ENCODE peak calls at places on chromosomes 7 and 10, in ten cellular contexts. I is astrocyte of the spinal cord; K is stomach; M is CD8-positive, alpha-beta T cell; C is A549; B is thoracic aorta; O is cardiac fibroblast; N is cardiac muscle cell; S is foreskin keratinocyte; Y is endothelial cell. P is an unnamed sample.

GRCh38 chr7:52708846-52709245 is 326.6 kb upstream of the POM121L12 start:
- DNase-seq in I (no peak), K (no peak), M (no peak), C (no peak), B (no peak), O (no peak), N (no peak), S (no peak), Y (no peak), P (no peak)

GRCh38 chr7:74215921-74216320 is 6.1 kb downstream of the LAT2 start:
- DNase-seq in I (no peak), K (no peak), M (no peak), C (no peak), B (no peak), O (no peak), N (no peak), S (no peak), Y (no peak), P (no peak)

GRCh38 chr7:112357136-112357535 is 93.1 kb upstream of the IFRD1 start:
- DNase-seq in I (no peak), K (no peak), M (no peak), C (no peak), B (no peak), O (no peak), N (peak; percentile 9), S (no peak), Y (no peak), P (no peak)

GRCh38 chr7:141073173-141073640 is 657 bp upstream of the TMEM178B start:
- DNase-seq in I (peak; percentile 54), K (no peak), M (no peak), C (peak; percentile 20), B (no peak), O (peak; percentile 38), N (peak; percentile 90), S (peak; percentile 11), Y (peak; percentile 78), P (peak; percentile 22)

GRCh38 chr10:82254237-82254636 is 379.2 kb downstream of the NRG3 start:
- DNase-seq in I (no peak), K (no peak), M (no peak), C (no peak), B (no peak), O (no peak), N (no peak), S (no peak), Y (no peak), P (no peak)

GRCh38 chr10:12823361-12823760 is 178.2 kb downstream of the CCDC3 start:
- DNase-seq in I (no peak), K (no peak), M (no peak), C (no peak), B (no peak), O (no peak), N (no peak), S (no peak), Y (no peak), P (no peak)

GRCh38 chr7:117132385-117133120 is 179.3 kb downstream of the ST7 start:
- DNase-seq in I (peak; percentile 93), K (no peak), M (no peak), C (peak; percentile 43), B (no peak), O (peak; percentile 97), N (no peak), S (peak; percentile 91), Y (no peak), P (no peak)

GRCh38 chr7:157276731-157277562 is 59.9 kb upstream of the DNAJB6 start:
- DNase-seq in I (peak; percentile 28), K (no peak), M (no peak), C (no peak), B (no peak), O (peak; percentile 67), N (no peak), S (no peak), Y (no peak), P (no peak)

GRCh38 chr10:122348951-122349361 is 25.6 kb upstream of the PLEKHA1 start:
- DNase-seq in I (no peak), K (no peak), M (no peak), C (no peak), B (no peak), O (no peak), N (no peak), S (peak; percentile 7), Y (no peak), P (no peak)

GRCh38 chr7:29106128-29106988 is 40.0 kb downstream of the CPVL start:
- DNase-seq in I (peak; percentile 64), K (peak; percentile 33), M (no peak), C (no peak), B (no peak), O (peak; percentile 79), N (peak; percentile 73), S (peak; percentile 63), Y (peak; percentile 59), P (no peak)

GRCh38 chr10:16436758-16437539 is at the start of gene PTER:
- DNase-seq in I (peak; percentile 80), K (peak; percentile 100), M (peak; percentile 93), C (peak; percentile 71), B (peak; percentile 87), O (peak; percentile 95), N (peak; percentile 94), S (peak; percentile 86), Y (peak; percentile 82), P (peak; percentile 97)

GRCh38 chr10:26292058-26292457 is 75.5 kb downstream of the GAD2 start:
- DNase-seq in I (no peak), K (no peak), M (no peak), C (no peak), B (no peak), O (no peak), N (no peak), S (no peak), Y (no peak), P (no peak)

GRCh38 chr10:122531935-122532334 is 28.6 kb upstream of the DMBT1 start:
- DNase-seq in I (no peak), K (no peak), M (no peak), C (no peak), B (no peak), O (no peak), N (no peak), S (no peak), Y (no peak), P (no peak)

GRCh38 chr10:61021926-61022325 is 77.9 kb upstream of the RHOBTB1 start:
- DNase-seq in I (no peak), K (no peak), M (no peak), C (no peak), B (no peak), O (no peak), N (no peak), S (no peak), Y (no peak), P (no peak)

GRCh38 chr10:118808601-118809371 is 54.0 kb upstream of the CACUL1 start:
- DNase-seq in I (no peak), K (peak; percentile 19), M (no peak), C (no peak), B (no peak), O (no peak), N (no peak), S (no peak), Y (no peak), P (no peak)

GRCh38 chr10:118810796-118811195 is 56.0 kb upstream of the CACUL1 start:
- DNase-seq in I (no peak), K (peak; percentile 10), M (no peak), C (no peak), B (no peak), O (no peak), N (no peak), S (no peak), Y (no peak), P (no peak)

GRCh38 chr10:118807512-118808305 is 52.9 kb upstream of the CACUL1 start:
- DNase-seq in I (no peak), K (peak; percentile 23), M (no peak), C (no peak), B (no peak), O (no peak), N (no peak), S (no peak), Y (no peak), P (no peak)

GRCh38 chr10:118809821-118810220 is 55.1 kb upstream of the CACUL1 start:
- DNase-seq in I (no peak), K (peak; percentile 2), M (no peak), C (no peak), B (no peak), O (no peak), N (no peak), S (no peak), Y (no peak), P (no peak)

DNA sequence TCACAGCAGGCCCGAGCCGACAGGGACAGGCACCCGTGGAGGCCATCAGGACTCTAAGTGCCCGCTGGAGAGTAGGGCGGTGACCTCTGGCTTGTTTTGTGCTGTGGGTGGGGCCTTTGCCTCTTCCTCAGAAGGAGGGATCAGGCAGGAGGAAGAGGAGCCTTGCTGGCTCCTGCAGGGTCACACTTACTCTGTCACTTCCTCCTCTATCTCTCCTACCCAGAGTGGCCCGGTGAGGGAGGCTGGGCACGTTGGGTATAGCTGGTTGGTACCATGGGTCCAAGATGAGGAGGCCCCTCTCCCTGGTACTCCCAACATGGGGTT is 54.6 kb upstream of the CACUL1 start:
- DNase-seq in I (no peak), K (peak; percentile 18), M (no peak), C (no peak), B (no peak), O (no peak), N (no peak), S (no peak), Y (no peak), P (no peak)
- TF ChIP-seq CTCF in I (no peak), K (no peak), M (no peak), C (no peak), B (no peak), O (no peak), N (no peak), S (no peak), Y (no peak), P (no peak)

GRCh38 chr10:68194290-68194689 is 37.6 kb downstream of the ATOH7 start:
- DNase-seq in I (no peak), K (no peak), M (no peak), C (no peak), B (no peak), O (no peak), N (no peak), S (no peak), Y (no peak), P (no peak)
- TF ChIP-seq CTCF in I (no peak), K (no peak), M (no peak), C (no peak), B (no peak), O (no peak), N (no peak), S (no peak), Y (no peak), P (no peak)

GRCh38 chr7:30851651-30852359 is 59.8 kb upstream of the AQP1 start:
- DNase-seq in I (no peak), K (no peak), M (no peak), C (no peak), B (peak; percentile 67), O (no peak), N (no peak), S (no peak), Y (no peak), P (no peak)
- TF ChIP-seq CTCF in I (no peak), K (no peak), M (no peak), C (no peak), B (no peak), O (no peak), N (no peak), S (no peak), Y (no peak), P (no peak)

DNA sequence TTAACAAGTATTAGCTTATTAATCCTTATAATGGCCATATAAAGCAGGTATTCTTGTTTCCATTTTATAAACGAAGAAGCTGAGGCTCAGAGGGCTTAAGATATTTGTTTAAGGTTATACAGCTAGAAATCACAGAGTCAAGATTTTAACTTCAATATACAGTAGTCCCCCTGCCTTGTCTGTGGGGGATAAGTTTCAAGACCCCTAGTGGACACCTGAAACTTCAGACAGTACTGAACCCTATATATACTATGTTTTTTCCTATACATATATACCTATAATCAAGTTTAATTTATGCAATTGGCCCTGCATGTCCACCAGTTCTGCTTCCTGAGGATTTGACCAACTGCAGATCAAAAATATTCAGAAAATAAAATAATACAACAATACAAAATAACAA is 44.4 kb upstream of the STRIP2 start:
- DNase-seq in I (no peak), K (no peak), M (no peak), C (no peak), B (no peak), O (no peak), N (no peak), S (no peak), Y (no peak), P (no peak)
- TF ChIP-seq CTCF in I (no peak), K (no peak), M (no peak), C (no peak), B (no peak), O (no peak), N (no peak), S (no peak), Y (no peak), P (no peak)

P was measured in activated B cell treated with CpG ODN at 0.5 μM for 24 hours.